ENCODE peak calls at places on chromosomes 13 and 19, in seven cellular contexts. F is ovary, H is PC-3, N is left lung, K is fibroblast of lung, S is esophagus squamous epithelium, I is pancreas. D is an unnamed sample.

GRCh38 chr13:102170295-102170694 is 231.6 kb downstream of the FGF14 start:
- DNase-seq in F (no peak), S (no peak), I (no peak), N (no peak), K (no peak), H (no peak), D (no peak)

GRCh38 chr19:17879466-17879865 is 7.7 kb downstream of the SLC5A5 start:
- DNase-seq in K (no peak), S (no peak), H (no peak), F (no peak), N (no peak), I (no peak), D (no peak)

GRCh38 chr13:27921421-27921960 is 1.7 kb downstream of the PDX1 start:
- DNase-seq in N (no peak), H (no peak), S (no peak), I (no peak), K (no peak), F (no peak), D (no peak)

GRCh38 chr19:14073925-14074838 is 1.6 kb downstream of the MISP3 start:
- DNase-seq in K (no peak), H (peak; percentile 46), S (no peak), F (no peak), N (no peak), I (no peak), D (no peak)

GRCh38 chr19:4386038-4386782 is 14.1 kb downstream of the SH3GL1 start:
- DNase-seq in F (no peak), K (no peak), I (no peak), S (no peak), N (no peak), H (no peak), D (no peak)

GRCh38 chr19:1931445-1931844 is 9.5 kb upstream of the CSNK1G2 start:
- DNase-seq in H (no peak), N (no peak), S (no peak), I (no peak), F (no peak), K (no peak), D (no peak)

GRCh38 chr13:111639994-111640393 is 319.6 kb downstream of the TEX29 start:
- DNase-seq in I (no peak), K (no peak), S (no peak), N (no peak), F (no peak), H (no peak), D (peak; percentile 57)

GRCh38 chr13:107824636-107825035 is 390.7 kb downstream of the LIG4 start:
- DNase-seq in I (no peak), H (no peak), K (no peak), N (no peak), F (no peak), S (no peak), D (no peak)

GRCh38 chr13:109816112-109816978 is 30.0 kb upstream of the IRS2 start:
- DNase-seq in S (no peak), N (no peak), H (peak; percentile 31), F (no peak), K (no peak), I (peak; percentile 67), D (no peak)

GRCh38 chr13:110887955-110888333 is 26.9 kb downstream of the ANKRD10 start:
- DNase-seq in I (no peak), S (no peak), K (no peak), H (no peak), F (no peak), N (no peak), D (no peak)

GRCh38 chr19:35368378-35368777 is 2.5 kb upstream of the GPR42 start:
- DNase-seq in K (no peak), H (no peak), I (no peak), F (no peak), N (no peak), S (no peak), D (no peak)

GRCh38 chr19:49802836-49803528 is 10.1 kb downstream of the FUZ start:
- DNase-seq in H (no peak), K (no peak), F (no peak), S (no peak), N (no peak), I (no peak), D (no peak)

GRCh38 chr19:49803529-49803856 is 9.6 kb downstream of the FUZ start:
- DNase-seq in I (no peak), N (no peak), K (no peak), S (no peak), F (no peak), H (no peak), D (no peak)

GRCh38 chr19:49801401-49801888 is 11.6 kb downstream of the FUZ start:
- DNase-seq in N (no peak), F (no peak), K (no peak), I (no peak), H (no peak), S (no peak), D (no peak)

GRCh38 chr19:49800771-49801170 is 12.3 kb downstream of the FUZ start:
- DNase-seq in S (no peak), K (no peak), N (no peak), I (no peak), H (no peak), F (no peak), D (no peak)

DNA sequence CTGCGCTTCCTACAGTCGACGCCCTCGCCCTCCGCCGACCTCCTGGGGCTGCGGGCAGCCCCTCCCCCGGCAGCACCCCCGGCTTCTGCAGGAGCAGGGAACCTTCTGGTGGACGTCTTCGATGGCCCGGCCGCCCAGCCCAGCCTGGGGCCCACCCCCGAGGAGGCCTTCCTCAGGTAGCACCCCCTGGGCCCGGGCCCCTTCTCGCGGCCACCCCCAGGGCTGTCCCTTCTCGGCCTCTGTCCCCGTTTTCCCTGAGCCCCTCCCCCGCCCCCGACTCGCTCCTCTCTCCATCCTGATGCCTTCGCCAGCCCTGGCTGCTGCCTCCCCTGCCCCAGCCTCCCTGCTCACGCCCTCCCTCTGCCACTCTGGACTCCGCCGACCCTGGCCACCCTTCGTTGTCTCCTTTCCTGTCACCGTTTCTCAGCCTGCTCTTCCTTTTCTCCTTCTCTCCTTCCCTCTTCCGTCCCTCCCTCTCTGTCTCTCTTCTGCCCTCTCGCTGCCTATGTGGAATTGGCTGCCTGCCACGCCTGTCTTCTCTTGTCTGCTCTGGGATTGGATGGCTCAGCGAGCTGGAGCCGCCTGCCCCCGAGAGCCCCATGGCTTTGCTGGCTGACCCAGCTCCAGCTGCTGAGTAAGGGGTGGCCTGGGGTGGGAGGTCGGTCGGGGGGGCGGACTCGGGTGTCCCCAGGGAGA is 11.0 kb downstream of the FUZ start:
- DNase-seq in I (peak; percentile 68), H (no peak), K (peak; percentile 89), N (peak; percentile 74), F (peak; percentile 97), S (no peak), D (peak; percentile 93)
- H3K4me3 ChIP-seq in I (peak overlapping the region; percentile 38), H (no peak overlapping the region), K (peak overlapping the region; percentile 36), N (peak overlapping the region; percentile 1), F (peak overlapping the region; percentile 35), S (peak overlapping the region; percentile 40), D (peak overlapping the region; percentile 65)

GRCh38 chr13:57632276-57633140 is 964 bp downstream of the PCDH17 start:
- DNase-seq in K (peak; percentile 31), S (no peak), H (no peak), F (no peak), I (peak; percentile 20), N (no peak), D (peak; percentile 71)

GRCh38 chr13:57631607-57632275 is at the start of gene PCDH17:
- DNase-seq in H (no peak), F (no peak), S (no peak), K (peak; percentile 70), N (peak; percentile 40), I (peak; percentile 27), D (no peak)

GRCh38 chr13:57634829-57635165 is 3.3 kb downstream of the PCDH17 start:
- DNase-seq in F (no peak), N (no peak), I (peak; percentile 15), H (no peak), K (no peak), S (no peak), D (peak; percentile 72)

GRCh38 chr13:57633950-57634828 is 2.6 kb downstream of the PCDH17 start:
- DNase-seq in K (no peak), N (no peak), H (no peak), F (no peak), I (peak; percentile 15), S (no peak), D (no peak)

DNA sequence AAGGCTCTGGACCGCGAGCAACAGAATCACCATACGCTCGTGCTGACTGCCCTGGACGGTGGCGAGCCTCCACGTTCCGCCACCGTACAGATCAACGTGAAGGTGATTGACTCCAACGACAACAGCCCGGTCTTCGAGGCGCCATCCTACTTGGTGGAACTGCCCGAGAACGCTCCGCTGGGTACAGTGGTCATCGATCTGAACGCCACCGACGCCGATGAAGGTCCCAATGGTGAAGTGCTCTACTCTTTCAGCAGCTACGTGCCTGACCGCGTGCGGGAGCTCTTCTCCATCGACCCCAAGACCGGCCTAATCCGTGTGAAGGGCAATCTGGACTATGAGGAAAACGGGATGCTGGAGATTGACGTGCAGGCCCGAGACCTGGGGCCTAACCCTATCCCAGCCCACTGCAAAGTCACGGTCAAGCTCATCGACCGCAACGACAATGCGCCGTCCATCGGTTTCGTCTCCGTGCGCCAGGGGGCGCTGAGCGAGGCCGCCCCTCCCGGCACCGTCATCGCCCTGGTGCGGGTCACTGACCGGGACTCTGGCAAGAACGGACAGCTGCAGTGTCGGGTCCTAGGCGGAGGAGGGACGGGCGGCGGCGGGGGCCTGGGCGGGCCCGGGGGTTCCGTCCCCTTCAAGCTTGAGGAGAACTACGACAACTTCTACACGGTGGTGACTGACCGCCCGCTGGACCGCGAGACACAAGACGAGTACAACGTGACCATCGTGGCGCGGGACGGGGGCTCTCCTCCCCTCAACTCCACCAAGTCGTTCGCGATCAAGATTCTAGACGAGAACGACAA is 1.8 kb downstream of the PCDH17 start:
- DNase-seq in I (peak; percentile 66), F (no peak), K (peak; percentile 30), S (no peak), N (peak; percentile 38), H (no peak), D (peak; percentile 73)
- TF ChIP-seq CTCF in I (peak; percentile 38), F (no peak), K (no peak), S (peak; percentile 31), N (peak; percentile 48), H (no peak), D (no peak)

DNA sequence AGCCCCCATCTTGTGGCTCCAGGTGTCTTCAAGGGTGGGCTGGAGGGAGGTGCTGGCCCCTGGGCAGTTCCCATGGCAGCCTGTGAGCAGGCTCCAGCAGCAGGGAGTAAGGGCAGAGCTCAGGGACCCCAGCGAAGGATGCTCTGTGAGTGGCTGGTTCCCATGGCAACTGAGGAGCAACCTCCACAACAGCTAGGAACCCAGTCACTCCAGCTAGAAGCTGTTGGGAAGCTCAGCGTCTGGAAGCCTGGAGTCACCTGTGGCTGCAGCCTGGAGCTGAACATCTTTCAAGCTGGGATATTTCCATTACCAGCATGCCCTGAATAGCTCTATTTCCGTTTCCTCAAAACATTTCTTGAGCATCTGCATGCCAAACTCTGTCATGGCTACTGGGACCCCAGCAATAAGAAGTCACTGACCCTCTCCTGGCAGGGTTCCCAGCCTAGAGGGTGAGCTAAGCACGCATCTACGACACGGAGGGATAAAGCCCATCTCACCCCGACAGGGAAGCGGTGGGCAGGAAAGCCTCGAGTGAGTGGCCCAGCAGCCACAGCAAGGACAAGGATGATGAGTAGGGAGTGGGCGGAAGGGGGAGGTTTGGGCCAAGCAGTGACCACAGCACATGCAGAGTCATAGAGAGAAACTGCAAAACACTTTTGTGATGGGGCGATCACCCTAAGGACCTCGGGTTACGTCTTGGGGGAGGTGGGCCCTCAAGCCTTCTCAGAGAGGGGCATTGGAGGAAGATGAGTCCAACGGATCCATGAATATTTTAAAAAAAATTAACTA is 52.6 kb downstream of the ALOX5AP start:
- DNase-seq in H (no peak), F (no peak), S (no peak), K (no peak), N (no peak), I (no peak), D (no peak)
- H3K4me3 ChIP-seq in H (no peak overlapping the region), F (no peak overlapping the region), S (no peak overlapping the region), K (no peak overlapping the region), N (no peak overlapping the region), I (no peak overlapping the region), D (no peak overlapping the region)

GRCh38 chr19:51904331-51905165 is at the start of gene ZNF649:
- DNase-seq in H (peak; percentile 92), I (peak; percentile 87), K (peak; percentile 86), S (peak; percentile 25), N (peak; percentile 88), F (peak; percentile 80), D (peak; percentile 81)
- TF ChIP-seq CTCF in H (peak; percentile 35), I (no peak), K (no peak), S (no peak), N (no peak), F (no peak), D (no peak)

D was measured in coronary artery.